ENCODE peak calls at places on chromosomes 12 and 14, in six cellular contexts. M, E, L, T, U and C are unnamed samples.

GRCh38 chr12:57835366-57836288 is 10.9 kb downstream of the CTDSP2 start:
- DNase-seq in T (no peak), U (no peak), E (no peak), M (no peak), L (no peak), C (no peak)

GRCh38 chr12:1880153-1880845 is 38.2 kb downstream of the CACNA2D4 start:
- DNase-seq in T (no peak), M (no peak), L (no peak), U (no peak), E (no peak), C (no peak)

GRCh38 chr14:67547224-67547780 is 14.2 kb downstream of the PLEKHH1 start:
- DNase-seq in E (no peak), L (no peak), T (no peak), M (no peak), U (no peak), C (no peak)

GRCh38 chr12:47978598-47978873 is 15.1 kb downstream of the TMEM106C start:
- DNase-seq in T (no peak), U (no peak), L (no peak), E (no peak), M (no peak), C (no peak)

GRCh38 chr12:13853471-13853870 is 127.9 kb downstream of the GRIN2B start:
- DNase-seq in U (no peak), M (no peak), T (no peak), E (no peak), L (no peak), C (no peak)

GRCh38 chr12:94779520-94779919 is 129.2 kb upstream of the TMCC3 start:
- DNase-seq in U (no peak), T (peak; percentile 96), M (peak; percentile 26), L (no peak), E (no peak), C (no peak)

GRCh38 chr12:54853933-54854538 is at the start of gene MUCL1:
- DNase-seq in E (no peak), M (peak; percentile 57), U (peak; percentile 93), T (peak; percentile 67), L (no peak), C (peak; percentile 19)

GRCh38 chr14:21092147-21093011 is 6.1 kb downstream of the ZNF219 start:
- DNase-seq in M (peak; percentile 67), U (peak; percentile 73), T (peak; percentile 67), L (peak; percentile 92), E (peak; percentile 86), C (no peak)

GRCh38 chr14:102579696-102580551 is 12.5 kb upstream of the RCOR1 start:
- DNase-seq in T (peak; percentile 40), U (peak; percentile 81), E (no peak), L (no peak), M (peak; percentile 76), C (no peak)

GRCh38 chr14:49057838-49058510 is 528.2 kb downstream of the RPS29 start:
- DNase-seq in M (no peak), E (no peak), T (no peak), L (no peak), U (no peak), C (no peak)

GRCh38 chr12:18275974-18276373 is 14.7 kb downstream of the PIK3C2G start:
- DNase-seq in E (no peak), M (peak; percentile 22), T (peak; percentile 37), L (no peak), U (peak; percentile 64), C (no peak)

GRCh38 chr14:104827173-104828055 is 26.5 kb downstream of the ZBTB42 start:
- DNase-seq in E (peak; percentile 39), L (peak; percentile 63), U (peak; percentile 60), T (peak; percentile 39), M (peak; percentile 32), C (no peak)

GRCh38 chr14:59146941-59147470 is 41.5 kb upstream of the DAAM1 start:
- DNase-seq in T (no peak), M (no peak), E (no peak), U (no peak), L (no peak), C (no peak)

GRCh38 chr14:100654814-100655795 is 67.9 kb upstream of the BEGAIN start:
- DNase-seq in L (peak; percentile 67), U (peak; percentile 56), M (no peak), E (no peak), T (no peak), C (no peak)
- H3K4me3 ChIP-seq in L (no peak overlapping the region), U (peak overlapping the region; percentile 66), M (no peak overlapping the region), E (no peak overlapping the region), T (no peak overlapping the region), C (no peak overlapping the region)

DNA sequence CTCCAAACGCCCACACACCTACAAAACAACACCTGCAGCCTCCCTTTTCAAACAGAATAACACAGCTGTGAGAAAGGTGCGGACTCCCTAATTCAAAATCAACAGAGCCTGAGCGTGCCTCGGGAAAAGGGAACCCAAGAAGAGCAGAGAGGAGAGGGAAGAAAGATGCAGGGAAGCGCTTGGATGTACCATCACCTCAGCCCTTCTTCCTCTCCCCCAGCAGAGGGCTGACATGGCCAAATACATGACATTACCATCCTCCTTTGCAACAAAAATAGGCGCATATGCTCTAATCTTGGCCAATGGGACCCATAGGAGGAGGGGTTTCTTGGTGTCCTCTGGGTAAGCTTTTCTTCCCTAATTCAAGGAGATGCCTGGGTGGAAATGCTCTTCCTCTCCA is 78.0 kb downstream of the CPSF2 start:
- DNase-seq in E (no peak), T (no peak), U (no peak), L (no peak), M (no peak), C (no peak)
- TF ChIP-seq CTCF in E (no peak), T (no peak), U (no peak), L (no peak), M (no peak), C (peak; percentile 2)

DNA sequence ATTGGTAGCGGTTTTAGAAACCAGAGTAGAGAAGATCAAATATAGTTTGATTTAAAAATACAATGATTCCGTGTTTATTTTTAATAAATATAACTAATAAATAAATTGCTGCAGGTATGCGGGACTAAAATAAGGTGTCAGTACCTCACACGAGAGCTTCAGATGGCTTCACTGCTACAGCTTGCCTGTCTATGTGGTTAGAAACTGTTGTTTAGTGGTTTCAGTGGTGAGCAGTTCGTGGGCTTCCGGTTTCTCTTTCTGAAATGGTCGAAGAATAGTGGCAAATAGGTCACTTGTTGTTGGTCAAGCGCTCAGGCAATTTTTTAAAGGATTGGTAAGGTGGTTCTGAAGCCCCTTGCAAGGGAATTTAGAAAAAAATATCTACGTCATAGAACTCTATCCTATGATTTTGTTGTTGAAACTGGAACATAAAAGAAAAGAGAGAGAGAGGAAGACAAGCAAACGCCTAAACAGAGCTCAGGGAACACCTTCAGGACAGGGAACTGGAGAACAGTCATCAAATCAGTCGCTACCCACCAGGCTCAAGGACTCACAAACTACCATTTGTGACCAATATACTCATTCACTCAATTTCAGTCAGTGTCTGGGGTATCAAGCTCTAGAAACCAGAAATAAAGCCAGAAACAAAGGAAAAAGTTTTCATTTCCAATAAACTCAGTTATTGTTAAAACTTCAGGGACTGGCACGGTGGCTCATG is 31.3 kb downstream of the GABARAPL1 start:
- DNase-seq in L (no peak), E (no peak), T (no peak), U (no peak), M (no peak), C (peak; percentile 36)
- H3K4me3 ChIP-seq in L (no peak overlapping the region), E (no peak overlapping the region), T (no peak overlapping the region), U (no peak overlapping the region), M (no peak overlapping the region), C (no peak overlapping the region)

GRCh38 chr12:120856980-120857379 is 47.2 kb downstream of the SPPL3 start:
- DNase-seq in M (no peak), L (no peak), U (peak; percentile 52), E (no peak), T (no peak), C (no peak)
- TF ChIP-seq CTCF in M (peak; percentile 41), L (peak; percentile 17), U (peak; percentile 71), E (peak; percentile 31), T (peak; percentile 35), C (no peak)

GRCh38 chr12:4270670-4271432 is 2.7 kb upstream of the CCND2 start:
- DNase-seq in U (no peak), L (peak; percentile 87), M (no peak), T (no peak), E (peak; percentile 75), C (no peak)
- H3K4me3 ChIP-seq in U (no peak overlapping the region), L (peak overlapping the region; percentile 22), M (no peak overlapping the region), T (peak overlapping the region; percentile 10), E (peak overlapping the region; percentile 90), C (peak overlapping the region; percentile 64)

DNA sequence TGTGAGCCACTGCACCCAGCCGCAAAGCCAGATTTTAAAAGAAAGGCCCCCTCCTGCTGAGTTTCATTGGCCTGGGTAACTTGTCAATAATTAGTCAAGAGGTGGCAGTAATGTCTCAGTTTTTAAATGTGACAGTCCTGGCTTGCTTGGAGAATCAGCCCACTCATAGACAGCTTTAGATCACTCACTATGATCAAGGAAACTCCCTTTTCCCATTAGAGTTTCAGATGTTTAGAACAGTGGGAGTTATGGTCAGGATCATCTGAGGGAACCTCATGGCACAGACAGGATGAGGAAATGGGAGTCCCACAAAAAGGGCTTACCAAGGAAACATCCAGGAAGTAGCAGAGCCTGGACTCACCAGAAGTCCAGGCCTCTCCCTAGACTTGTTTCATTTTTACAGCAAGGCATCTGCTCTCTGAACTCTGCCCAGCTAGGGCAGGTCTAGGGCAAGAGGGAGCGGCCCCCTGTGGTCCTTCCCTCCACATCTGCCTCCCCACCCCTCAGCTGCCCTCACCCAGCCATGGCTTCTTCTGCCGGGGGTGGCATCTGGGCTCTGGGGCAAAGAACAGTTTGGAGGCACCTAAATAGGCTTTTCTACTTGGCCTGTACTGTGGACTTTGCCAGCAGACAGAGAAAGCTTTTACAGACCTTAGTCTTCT is 11.2 kb downstream of the BCL2L14 start:
- DNase-seq in T (peak; percentile 55), M (peak; percentile 55), U (peak; percentile 52), E (no peak), L (peak; percentile 82), C (no peak)
- TF ChIP-seq CTCF in T (peak; percentile 29), M (peak; percentile 46), U (peak; percentile 51), E (peak; percentile 24), L (no peak), C (peak; percentile 29)